ENCODE peak calls at places on chromosomes 7 and 10, in nine cellular contexts. A, P, B, L, U, D, O, S and X are unnamed samples. For H3K4me1, the result is how much of the 10 kb centered on the place peaks cover.

GRCh38 chr7:108137993-108138392 is 7.8 kb upstream of the LAMB4 start:
- DNase-seq in A (no peak), P (no peak), B (no peak), L (no peak), U (no peak), D (no peak), O (no peak), S (no peak), X (no peak)

GRCh38 chr10:58157076-58157766 is 110.5 kb downstream of the IPMK start:
- DNase-seq in A (no peak), P (no peak), B (no peak), L (peak), U (no peak), D (no peak), O (no peak), S (no peak), X (peak)

GRCh38 chr10:24706479-24707118 is 17.1 kb downstream of the ARHGAP21 start:
- DNase-seq in A (no peak), P (no peak), B (peak), L (peak), U (no peak), D (no peak), O (no peak), S (no peak), X (no peak)

GRCh38 chr10:72309290-72310240 is 35.8 kb downstream of the DDIT4 start:
- DNase-seq in A (peak), P (no peak), B (peak), L (no peak), U (no peak), D (no peak), O (no peak), S (no peak), X (no peak)

GRCh38 chr7:15648461-15648961 is 38.0 kb downstream of the MEOX2 start:
- DNase-seq in A (no peak), P (no peak), B (no peak), L (peak), U (no peak), D (no peak), O (no peak), S (no peak), X (no peak)

GRCh38 chr7:40714338-40715052 is 579.7 kb downstream of the SUGCT start:
- DNase-seq in A (no peak), P (no peak), B (no peak), L (peak), U (no peak), D (no peak), O (no peak), S (no peak), X (no peak)

GRCh38 chr7:151648429-151648828 is 128.7 kb upstream of the RHEB start:
- DNase-seq in A (no peak), P (no peak), B (no peak), L (no peak), U (no peak), D (no peak), O (no peak), S (no peak), X (no peak)

GRCh38 chr7:34061175-34061574 is 155.8 kb downstream of the BMPER start:
- DNase-seq in A (no peak), P (no peak), B (no peak), L (peak), U (no peak), D (no peak), O (no peak), S (no peak), X (no peak)

GRCh38 chr7:46999866-47000265 is 582.0 kb downstream of the TNS3 start:
- DNase-seq in A (no peak), P (no peak), B (no peak), L (no peak), U (no peak), D (no peak), O (no peak), S (no peak), X (no peak)

GRCh38 chr7:151426486-151426905 is 13.4 kb downstream of the CRYGN start:
- DNase-seq in A (no peak), P (peak), B (peak), L (peak), U (no peak), D (no peak), O (no peak), S (no peak), X (no peak)

GRCh38 chr7:132416395-132416794 is 159.9 kb downstream of the PLXNA4 start:
- DNase-seq in A (no peak), P (no peak), B (no peak), L (no peak), U (no peak), D (no peak), O (no peak), S (no peak), X (no peak)

GRCh38 chr7:25815711-25816110 is 336.3 kb upstream of the NFE2L3 start:
- DNase-seq in A (no peak), P (no peak), B (no peak), L (no peak), U (no peak), D (no peak), O (no peak), S (no peak), X (no peak)

GRCh38 chr7:127383123-127383835 is 9.2 kb downstream of the ZNF800 start:
- DNase-seq in A (no peak), P (no peak), B (no peak), L (peak), U (peak), D (no peak), O (no peak), S (no peak), X (no peak)

GRCh38 chr7:44808914-44809393 is 12.5 kb downstream of the PPIA start:
- DNase-seq in A (no peak), P (no peak), B (no peak), L (no peak), U (no peak), D (peak), O (no peak), S (no peak), X (no peak)

GRCh38 chr7:44805950-44806349 is 9.5 kb downstream of the PPIA start:
- DNase-seq in A (no peak), P (no peak), B (no peak), L (no peak), U (no peak), D (no peak), O (no peak), S (no peak), X (no peak)

GRCh38 chr7:44811571-44811970 is 15.1 kb downstream of the PPIA start:
- DNase-seq in A (no peak), P (no peak), B (no peak), L (no peak), U (no peak), D (no peak), O (no peak), S (no peak), X (no peak)

GRCh38 chr7:44814956-44815355 is 18.5 kb downstream of the PPIA start:
- DNase-seq in A (no peak), P (no peak), B (no peak), L (no peak), U (no peak), D (no peak), O (no peak), S (no peak), X (no peak)

GRCh38 chr7:44811093-44811492 is 14.6 kb downstream of the PPIA start:
- DNase-seq in A (no peak), P (no peak), B (no peak), L (peak), U (no peak), D (no peak), O (no peak), S (no peak), X (no peak)
- H3K4me1 ChIP-seq in A (under half), P (under half), B (under half), L (under half), U (under half), D (under half), O (under half), S (under half), X (under half)

GRCh38 chr7:148049068-148049467 is 541.5 kb upstream of the C7orf33 start:
- DNase-seq in A (no peak), P (no peak), B (no peak), L (no peak), U (no peak), D (no peak), O (no peak), S (no peak), X (no peak)
- H3K4me1 ChIP-seq in A (under half), P (under half), B (under half), L (under half), U (under half), D (under half), O (under half), S (under half), X (under half)

DNA sequence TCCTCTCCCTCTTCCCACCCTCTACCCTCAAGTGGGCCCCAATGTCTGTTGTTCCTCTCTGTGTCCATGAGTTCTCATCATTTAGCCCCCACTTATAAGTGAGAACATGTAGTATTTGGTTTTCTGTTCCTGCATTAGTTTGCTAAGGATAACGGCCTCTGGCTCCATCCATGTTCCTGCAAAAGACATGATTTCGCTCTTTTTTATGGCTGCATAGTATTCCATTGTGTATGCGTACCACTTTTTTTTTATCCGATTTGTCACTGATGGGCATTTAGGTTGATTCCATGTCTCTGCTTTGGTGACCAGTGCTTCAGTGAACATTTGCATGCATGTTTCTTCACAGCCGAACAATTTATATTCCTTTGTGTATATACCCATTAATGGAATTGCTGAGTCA is 51.7 kb upstream of the ATP6V0A4 start:
- DNase-seq in A (peak), P (no peak), B (no peak), L (no peak), U (no peak), D (no peak), O (no peak), S (no peak), X (no peak)
- H3K4me1 ChIP-seq in A (under half), P (under half), B (under half), L (under half), U (under half), D (under half), O (under half), S (under half), X (under half)

DNA sequence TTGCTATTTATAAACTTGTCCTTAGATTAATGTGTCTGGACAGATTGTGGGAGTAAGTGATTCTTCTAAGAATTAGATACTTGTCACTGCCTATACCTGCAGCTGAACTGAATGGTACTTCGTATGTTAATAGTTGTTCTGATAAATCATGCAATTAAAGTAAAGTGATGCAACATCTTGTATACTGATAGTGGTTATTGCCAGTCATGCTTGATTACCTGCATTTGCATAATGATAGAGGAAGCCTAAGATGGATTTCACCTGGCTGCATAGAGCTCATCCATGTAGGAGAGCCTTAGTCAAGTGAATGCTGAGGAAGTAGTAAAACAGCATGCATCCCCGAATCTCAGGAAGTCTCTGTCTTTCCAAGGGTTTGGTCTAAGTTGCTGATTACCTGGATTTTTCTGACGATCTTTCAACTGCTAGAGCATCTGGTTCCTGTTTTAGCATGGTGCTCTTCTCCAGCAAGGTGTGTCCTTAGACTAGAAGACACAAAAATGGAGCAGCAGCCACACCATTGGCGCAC is 64.1 kb upstream of the CAPZA2 start:
- DNase-seq in A (no peak), P (no peak), B (no peak), L (no peak), U (no peak), D (no peak), O (no peak), S (no peak), X (no peak)
- H3K4me1 ChIP-seq in A (under half), P (half or more), B (under half), L (under half), U (under half), D (under half), O (under half), S (under half), X (under half)